ENCODE peak calls at places on chromosome 7, in eight cellular contexts. N is A549, A is WTC11, Z is HCT116, C is SK-N-SH, Y is endothelial cell of umbilical vein, B is GM12878, I is H1. E is an unnamed sample.

GRCh38 chr7:26449175-26450165 is 157.8 kb downstream of the SNX10 start:
- DNase-seq in B (no peak), C (no peak), Y (peak), N (peak), I (no peak), Z (no peak), A (no peak), E (no peak)

GRCh38 chr7:102075126-102075525 is 211.5 kb upstream of the SH2B2 start:
- DNase-seq in Y (no peak), C (no peak), B (no peak), I (no peak), N (no peak), Z (no peak), A (no peak), E (no peak)

GRCh38 chr7:17633099-17633498 is 307.2 kb downstream of the SNX13 start:
- DNase-seq in C (no peak), A (no peak), N (peak), Z (peak), B (no peak), I (no peak), Y (no peak), E (no peak)

GRCh38 chr7:129767120-129768011 is 155.8 kb downstream of the NRF1 start:
- DNase-seq in B (no peak), N (no peak), A (no peak), C (peak), Y (no peak), I (no peak), Z (no peak), E (no peak)

GRCh38 chr7:76505168-76506080 is 4.9 kb upstream of the UPK3B start:
- DNase-seq in I (no peak), A (no peak), N (no peak), C (peak), Z (no peak), Y (no peak), B (no peak), E (peak)

GRCh38 chr7:84792232-84792882 is 394.5 kb downstream of the SEMA3D start:
- DNase-seq in I (no peak), N (no peak), C (no peak), A (no peak), Z (no peak), Y (no peak), B (no peak), E (peak)

GRCh38 chr7:75854233-75854632 is 24.6 kb upstream of the RHBDD2 start:
- DNase-seq in C (no peak), A (no peak), I (no peak), Z (no peak), Y (no peak), N (no peak), B (no peak), E (peak)

GRCh38 chr7:93232673-93233018 is 480 bp downstream of the VPS50 start:
- DNase-seq in I (no peak), Z (no peak), N (peak), B (no peak), C (no peak), Y (no peak), A (no peak), E (peak)

GRCh38 chr7:126041472-126041871 is 1111.8 kb upstream of the POT1 start:
- DNase-seq in Y (no peak), A (no peak), C (no peak), I (no peak), N (no peak), B (no peak), Z (no peak), E (no peak)

GRCh38 chr7:47771301-47771989 is 176.8 kb downstream of the PKD1L1 start:
- DNase-seq in Z (no peak), N (peak), I (no peak), B (no peak), Y (peak), C (no peak), A (no peak), E (no peak)

GRCh38 chr7:15864260-15864991 is 177.9 kb upstream of the MEOX2 start:
- DNase-seq in Y (no peak), N (no peak), I (no peak), Z (no peak), C (no peak), B (no peak), A (no peak), E (no peak)

GRCh38 chr7:64888901-64889685 is 14.0 kb upstream of the ZNF273 start:
- DNase-seq in B (no peak), Y (peak), A (no peak), N (no peak), C (peak), I (no peak), Z (no peak), E (peak)

GRCh38 chr7:74275401-74275881 is 13.8 kb upstream of the CLIP2 start:
- DNase-seq in Y (peak), N (peak), I (no peak), A (peak), Z (no peak), C (peak), B (no peak), E (peak)

GRCh38 chr7:152144557-152145245 is 119.2 kb downstream of the GALNT11 start:
- DNase-seq in Y (peak), N (no peak), C (no peak), A (no peak), B (no peak), Z (no peak), I (no peak), E (no peak)

DNA sequence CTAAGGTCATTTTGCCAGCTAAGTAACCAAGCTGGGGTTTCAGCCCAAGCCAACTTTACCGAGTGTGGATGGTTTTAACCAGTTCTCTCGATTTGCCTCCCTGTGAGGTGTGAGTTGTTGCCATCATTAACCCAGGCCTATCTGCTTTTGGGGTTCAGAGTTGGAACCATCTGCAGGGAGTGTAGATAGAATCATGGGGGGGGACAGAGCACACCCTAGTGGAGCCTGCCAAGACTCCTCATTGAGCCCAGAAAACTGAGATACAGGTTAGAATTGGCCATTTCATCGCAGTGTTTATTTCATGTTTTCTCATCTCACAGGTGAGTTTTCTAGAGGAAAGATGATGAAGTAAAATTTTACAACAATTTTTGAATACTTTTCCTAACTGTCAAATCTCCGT is 133.6 kb downstream of the SDK1 start:
- DNase-seq in C (no peak), A (no peak), Z (no peak), Y (no peak), B (no peak), I (no peak), N (no peak), E (no peak)
- TF ChIP-seq CTCF in C (no peak), A (no peak), Z (no peak), Y (no peak), B (no peak), I (no peak), N (no peak), E (no peak)

GRCh38 chr7:78437118-78437517 is 638.5 kb downstream of the PHTF2 start:
- DNase-seq in A (no peak), B (no peak), Y (no peak), I (no peak), C (no peak), N (no peak), Z (no peak), E (no peak)
- TF ChIP-seq MAX in A (no peak), B (no peak), Y (no peak), I (no peak), C (peak), N (no peak), Z (no peak), E (no peak)

GRCh38 chr7:12491526-12491925 is 79.0 kb upstream of the SCIN start:
- DNase-seq in C (no peak), Y (no peak), Z (no peak), A (no peak), B (no peak), I (no peak), N (no peak), E (no peak)
- TF ChIP-seq CTCF in C (no peak), Y (no peak), Z (no peak), A (no peak), B (no peak), I (no peak), N (no peak), E (no peak)

GRCh38 chr7:134827889-134828288 is 48.5 kb downstream of the CALD1 start:
- DNase-seq in I (no peak), C (no peak), A (no peak), Z (no peak), N (no peak), B (no peak), Y (no peak), E (no peak)
- TF ChIP-seq MAX in I (no peak), C (no peak), A (no peak), Z (no peak), N (no peak), B (no peak), Y (no peak), E (no peak)